ENCODE peak calls at places on chromosome 7, in four cellular contexts. One of them, this sample, is unnamed.

GRCh38 chr7:125820495-125820894 is 890.9 kb upstream of the POT1 start:
- DNase-seq in kidney tubule cell: no peak
- DNase-seq in CD8-positive, alpha-beta memory T cell: no peak
- DNase-seq in GM03348: no peak
- DNase-seq in this sample: no peak

GRCh38 chr7:158005531-158005930 is 582.1 kb downstream of the PTPRN2 start:
- DNase-seq in kidney tubule cell: no peak
- DNase-seq in CD8-positive, alpha-beta memory T cell: no peak
- DNase-seq in GM03348: no peak
- DNase-seq in this sample: no peak

GRCh38 chr7:143351060-143351459 is 11.5 kb downstream of the FAM131B start:
- DNase-seq in kidney tubule cell: no peak
- DNase-seq in CD8-positive, alpha-beta memory T cell: no peak
- DNase-seq in GM03348: peak; percentile 29
- DNase-seq in this sample: no peak

GRCh38 chr7:128961030-128961659 is 23.4 kb downstream of the IRF5 start:
- DNase-seq in kidney tubule cell: peak; percentile 29
- DNase-seq in CD8-positive, alpha-beta memory T cell: no peak
- DNase-seq in GM03348: no peak
- DNase-seq in this sample: no peak

GRCh38 chr7:115678049-115678982 is 352.2 kb downstream of the TFEC start:
- DNase-seq in kidney tubule cell: peak; percentile 8
- DNase-seq in CD8-positive, alpha-beta memory T cell: no peak
- DNase-seq in GM03348: peak; percentile 31
- DNase-seq in this sample: no peak

GRCh38 chr7:25179771-25180591 is 48.3 kb downstream of the NPVF start:
- DNase-seq in kidney tubule cell: peak; percentile 88
- DNase-seq in CD8-positive, alpha-beta memory T cell: peak; percentile 96
- DNase-seq in GM03348: peak; percentile 97
- DNase-seq in this sample: peak; percentile 93

GRCh38 chr7:132228240-132228639 is 348.0 kb downstream of the PLXNA4 start:
- DNase-seq in kidney tubule cell: no peak
- DNase-seq in CD8-positive, alpha-beta memory T cell: no peak
- DNase-seq in GM03348: no peak
- DNase-seq in this sample: no peak

GRCh38 chr7:46993396-46993795 is 588.5 kb downstream of the TNS3 start:
- DNase-seq in kidney tubule cell: no peak
- DNase-seq in CD8-positive, alpha-beta memory T cell: no peak
- DNase-seq in GM03348: peak; percentile 50
- DNase-seq in this sample: no peak

GRCh38 chr7:6167004-6167551 is 105.3 kb downstream of the CYTH3 start:
- DNase-seq in kidney tubule cell: no peak
- DNase-seq in CD8-positive, alpha-beta memory T cell: no peak
- DNase-seq in GM03348: no peak
- DNase-seq in this sample: peak; percentile 16

GRCh38 chr7:151275813-151276577 is 27.5 kb upstream of the SMARCD3 start:
- DNase-seq in kidney tubule cell: no peak
- DNase-seq in CD8-positive, alpha-beta memory T cell: peak; percentile 64
- DNase-seq in GM03348: no peak
- DNase-seq in this sample: no peak

GRCh38 chr7:94160719-94161435 is 156.7 kb upstream of the BET1 start:
- DNase-seq in kidney tubule cell: no peak
- DNase-seq in CD8-positive, alpha-beta memory T cell: no peak
- DNase-seq in GM03348: no peak
- DNase-seq in this sample: no peak

GRCh38 chr7:66845382-66846095 is 75.5 kb upstream of the TMEM248 start:
- DNase-seq in kidney tubule cell: no peak
- DNase-seq in CD8-positive, alpha-beta memory T cell: peak; percentile 50
- DNase-seq in GM03348: no peak
- DNase-seq in this sample: no peak

GRCh38 chr7:82442492-82443043 is 1.0 kb downstream of the CACNA2D1 start:
- DNase-seq in kidney tubule cell: no peak
- DNase-seq in CD8-positive, alpha-beta memory T cell: no peak
- DNase-seq in GM03348: peak; percentile 33
- DNase-seq in this sample: peak; percentile 53

GRCh38 chr7:158779061-158779992 is 50.0 kb downstream of the ESYT2 start:
- DNase-seq in kidney tubule cell: no peak
- DNase-seq in CD8-positive, alpha-beta memory T cell: no peak
- DNase-seq in GM03348: no peak
- DNase-seq in this sample: no peak

GRCh38 chr7:146414373-146414772 is 297.8 kb downstream of the CNTNAP2 start:
- DNase-seq in kidney tubule cell: no peak
- DNase-seq in CD8-positive, alpha-beta memory T cell: no peak
- DNase-seq in GM03348: no peak
- DNase-seq in this sample: no peak

GRCh38 chr7:585229-585711 is 65.6 kb upstream of the PDGFA start:
- DNase-seq in kidney tubule cell: no peak
- DNase-seq in CD8-positive, alpha-beta memory T cell: no peak
- DNase-seq in GM03348: no peak
- DNase-seq in this sample: no peak

GRCh38 chr7:126856691-126857291 is 395.9 kb downstream of the GRM8 start:
- DNase-seq in kidney tubule cell: peak; percentile 46
- DNase-seq in CD8-positive, alpha-beta memory T cell: no peak
- DNase-seq in GM03348: peak; percentile 13
- DNase-seq in this sample: peak; percentile 2

GRCh38 chr7:75689246-75690099 is 49.3 kb downstream of the HIP1 start:
- DNase-seq in kidney tubule cell: no peak
- DNase-seq in CD8-positive, alpha-beta memory T cell: no peak
- DNase-seq in GM03348: no peak
- DNase-seq in this sample: no peak

GRCh38 chr7:123823898-123824753 is 20.8 kb upstream of the HYAL4 start:
- DNase-seq in kidney tubule cell: no peak
- DNase-seq in CD8-positive, alpha-beta memory T cell: no peak
- DNase-seq in GM03348: no peak
- DNase-seq in this sample: no peak

GRCh38 chr7:41437257-41438196 is 265.4 kb downstream of the INHBA start:
- DNase-seq in kidney tubule cell: peak; percentile 62
- DNase-seq in CD8-positive, alpha-beta memory T cell: no peak
- DNase-seq in GM03348: peak; percentile 9
- DNase-seq in this sample: no peak

GRCh38 chr7:101818699-101819071 is 1.3 kb downstream of the CUX1 start:
- DNase-seq in kidney tubule cell: no peak
- DNase-seq in CD8-positive, alpha-beta memory T cell: no peak
- DNase-seq in GM03348: no peak
- DNase-seq in this sample: peak; percentile 37

GRCh38 chr7:82805527-82805960 is 357.1 kb downstream of the PCLO start:
- DNase-seq in kidney tubule cell: peak; percentile 93
- DNase-seq in CD8-positive, alpha-beta memory T cell: no peak
- DNase-seq in GM03348: peak; percentile 66
- DNase-seq in this sample: no peak

GRCh38 chr7:40746841-40747556 is 612.2 kb downstream of the SUGCT start:
- DNase-seq in kidney tubule cell: no peak
- DNase-seq in CD8-positive, alpha-beta memory T cell: no peak
- DNase-seq in GM03348: no peak
- DNase-seq in this sample: no peak

GRCh38 chr7:139482662-139483466 is 609 bp downstream of the KLRG2 start:
- DNase-seq in kidney tubule cell: peak; percentile 45
- DNase-seq in CD8-positive, alpha-beta memory T cell: no peak
- DNase-seq in GM03348: peak; percentile 60
- DNase-seq in this sample: peak; percentile 70

GRCh38 chr7:37957236-37957970 is 37.0 kb downstream of the EPDR1 start:
- DNase-seq in kidney tubule cell: no peak
- DNase-seq in CD8-positive, alpha-beta memory T cell: no peak
- DNase-seq in GM03348: no peak
- DNase-seq in this sample: peak; percentile 6

GRCh38 chr7:32515890-32516550 is 20.7 kb downstream of the AVL9 start:
- DNase-seq in kidney tubule cell: peak; percentile 82
- DNase-seq in CD8-positive, alpha-beta memory T cell: no peak
- DNase-seq in GM03348: no peak
- DNase-seq in this sample: no peak

GRCh38 chr7:27389508-27389907 is 146.9 kb downstream of the EVX1 start:
- DNase-seq in kidney tubule cell: no peak
- DNase-seq in CD8-positive, alpha-beta memory T cell: no peak
- DNase-seq in GM03348: no peak
- DNase-seq in this sample: no peak

GRCh38 chr7:12729112-12729511 is 41.7 kb downstream of the ARL4A start:
- DNase-seq in kidney tubule cell: no peak
- DNase-seq in CD8-positive, alpha-beta memory T cell: no peak
- DNase-seq in GM03348: peak; percentile 36
- DNase-seq in this sample: peak; percentile 28

GRCh38 chr7:99221866-99222265 is 14.0 kb upstream of the KPNA7 start:
- DNase-seq in kidney tubule cell: no peak
- DNase-seq in CD8-positive, alpha-beta memory T cell: no peak
- DNase-seq in GM03348: no peak
- DNase-seq in this sample: no peak